ENCODE peak calls at places on chromosome 14, in four cellular contexts. Q, H, F and T are unnamed samples.

GRCh38 chr14:74852922-74853530 is 22.9 kb downstream of the PROX2 start:
- DNase-seq in F (no peak), H (no peak), Q (no peak), T (no peak)

GRCh38 chr14:52876806-52877205 is 74.0 kb downstream of the FERMT2 start:
- DNase-seq in H (no peak), F (no peak), Q (no peak), T (no peak)

GRCh38 chr14:104898870-104899510 is 25.7 kb upstream of the PLD4 start:
- DNase-seq in Q (no peak), H (no peak), F (no peak), T (no peak)

GRCh38 chr14:104086210-104086660 is 735 bp downstream of the ASPG start:
- DNase-seq in Q (no peak), F (no peak), H (no peak), T (no peak)

GRCh38 chr14:32083789-32084188 is 6.7 kb downstream of the ARHGAP5 start:
- DNase-seq in Q (no peak), H (no peak), F (no peak), T (no peak)

GRCh38 chr14:76844223-76844622 is 18.0 kb downstream of the LRRC74A start:
- DNase-seq in F (peak), H (peak), Q (no peak), T (no peak)

GRCh38 chr14:99625476-99625875 is 19.5 kb upstream of the HHIPL1 start:
- DNase-seq in F (no peak), H (no peak), Q (no peak), T (no peak)

GRCh38 chr14:84877061-84877460 is 652.9 kb upstream of the FLRT2 start:
- DNase-seq in H (no peak), F (no peak), Q (no peak), T (no peak)

GRCh38 chr14:53180272-53181221 is 27.4 kb upstream of the DDHD1 start:
- DNase-seq in H (peak), F (peak), Q (no peak), T (no peak)

GRCh38 chr14:64711039-64711438 is 6.8 kb downstream of the PLEKHG3 start:
- DNase-seq in F (no peak), Q (no peak), H (no peak), T (no peak)

GRCh38 chr14:95895720-95896119 is 19.1 kb downstream of the TUNAR start:
- DNase-seq in H (no peak), F (no peak), Q (no peak), T (no peak)

GRCh38 chr14:51182166-51182565 is 57.9 kb upstream of the TMX1 start:
- DNase-seq in Q (no peak), H (no peak), F (no peak), T (no peak)

GRCh38 chr14:74977901-74978385 is 22.5 kb upstream of the PGF start:
- DNase-seq in Q (no peak), F (no peak), H (no peak), T (no peak)

GRCh38 chr14:103366741-103367140 is 18.5 kb upstream of the MARK3 start:
- DNase-seq in F (no peak), Q (no peak), H (no peak), T (no peak)

GRCh38 chr14:105325716-105326567 is 11.4 kb downstream of the PACS2 start:
- DNase-seq in Q (no peak), F (no peak), H (no peak), T (no peak)